ENCODE peak calls at places on chromosomes 7 and 10, in five cellular contexts. H is substantia nigra, F is brain pericyte, Q is epithelial cell of esophagus, Z is HS-5. L is an unnamed sample.

GRCh38 chr7:82443044-82443800 is at the start of gene CACNA2D1:
- DNase-seq in H (peak; percentile 56), F (no peak), Q (peak; percentile 25), Z (no peak), L (no peak)

GRCh38 chr10:63554666-63555065 is 33.5 kb downstream of the REEP3 start:
- DNase-seq in H (no peak), F (no peak), Q (peak; percentile 40), Z (peak; percentile 68), L (no peak)

GRCh38 chr7:28784166-28784870 is 173.8 kb downstream of the TRIL start:
- DNase-seq in H (no peak), F (no peak), Q (no peak), Z (no peak), L (no peak)

GRCh38 chr10:33335800-33336605 is 1.5 kb upstream of the NRP1 start:
- DNase-seq in H (no peak), F (no peak), Q (no peak), Z (no peak), L (no peak)

GRCh38 chr7:143456992-143457793 is 13.9 kb downstream of the TAS2R60 start:
- DNase-seq in H (no peak), F (no peak), Q (peak; percentile 32), Z (peak; percentile 44), L (no peak)

GRCh38 chr10:3625959-3626751 is 158.9 kb downstream of the KLF6 start:
- DNase-seq in H (no peak), F (no peak), Q (peak; percentile 28), Z (peak; percentile 59), L (no peak)

GRCh38 chr10:87862644-87863101 is 660 bp downstream of the KLLN start:
- DNase-seq in H (no peak), F (no peak), Q (peak; percentile 67), Z (no peak), L (no peak)

GRCh38 chr7:1925973-1926907 is 256.2 kb downstream of the ELFN1 start:
- DNase-seq in H (no peak), F (no peak), Q (no peak), Z (no peak), L (no peak)

GRCh38 chr7:1231214-1232102 is 1.2 kb upstream of the UNCX start:
- DNase-seq in H (no peak), F (no peak), Q (no peak), Z (no peak), L (no peak)

GRCh38 chr7:106812027-106812643 is 52.9 kb upstream of the PIK3CG start:
- DNase-seq in H (peak; percentile 28), F (no peak), Q (no peak), Z (no peak), L (no peak)

GRCh38 chr7:141072548-141073172 is 1.2 kb upstream of the TMEM178B start:
- DNase-seq in H (peak; percentile 79), F (peak; percentile 30), Q (peak; percentile 69), Z (peak; percentile 37), L (peak; percentile 71)

GRCh38 chr7:117808273-117808868 is 64.9 kb downstream of the CTTNBP2 start:
- DNase-seq in H (peak; percentile 44), F (no peak), Q (peak; percentile 32), Z (no peak), L (no peak)

GRCh38 chr7:116524609-116525297 is at the start of gene CAV1:
- DNase-seq in H (peak; percentile 19), F (peak; percentile 93), Q (peak; percentile 98), Z (peak; percentile 89), L (peak; percentile 76)

GRCh38 chr10:124734311-124735166 is 9.6 kb downstream of the FAM53B start:
- DNase-seq in H (no peak), F (no peak), Q (no peak), Z (no peak), L (peak; percentile 31)

GRCh38 chr7:149257146-149257545 is 4.8 kb upstream of the ZNF783 start:
- DNase-seq in H (no peak), F (no peak), Q (peak; percentile 89), Z (no peak), L (no peak)

GRCh38 chr7:1953199-1954190 is 279.2 kb downstream of the MAD1L1 start:
- DNase-seq in H (no peak), F (no peak), Q (no peak), Z (no peak), L (no peak)

GRCh38 chr7:7761340-7761973 is 43.0 kb upstream of the RPA3 start:
- DNase-seq in H (no peak), F (peak; percentile 20), Q (peak; percentile 68), Z (peak; percentile 64), L (no peak)

GRCh38 chr7:77475181-77475580 is 59.0 kb upstream of the GSAP start:
- DNase-seq in H (no peak), F (no peak), Q (no peak), Z (no peak), L (no peak)

L was measured in H1.